ENCODE peak calls at places on chromosomes 5 and 9, in nine cellular contexts. X is astrocyte, A is astrocyte of the spinal cord, I is nephron progenitor cell, M is GM12865, J is tibial artery, R is neural crest cell, W is AG10803, G is tibial nerve. B is an unnamed sample.
A peak's percentile ranks its signal among the peaks of the same experiment; 100 is the strongest.

GRCh38 chr9:131019387-131020239 is 10.6 kb downstream of the LAMC3 start:
- DNase-seq in X (no peak), A (no peak), I (no peak), M (no peak), J (no peak), R (no peak), W (peak; percentile 79), G (no peak), B (no peak)

GRCh38 chr9:98326402-98327248 is 71.2 kb upstream of the TBC1D2 start:
- DNase-seq in X (peak; percentile 66), A (peak; percentile 41), I (no peak), M (peak; percentile 15), J (no peak), R (no peak), W (peak; percentile 77), G (no peak), B (no peak)

GRCh38 chr9:107734231-107735014 is 244.9 kb upstream of the KLF4 start:
- DNase-seq in X (peak; percentile 89), A (peak; percentile 50), I (no peak), M (no peak), J (peak; percentile 71), R (no peak), W (peak; percentile 96), G (no peak), B (no peak)

GRCh38 chr9:130834371-130835311 is at the start of gene ABL1:
- DNase-seq in X (peak; percentile 84), A (peak; percentile 85), I (peak; percentile 73), M (peak; percentile 92), J (peak; percentile 85), R (peak; percentile 56), W (peak; percentile 83), G (peak; percentile 57), B (peak; percentile 89)

GRCh38 chr5:112479418-112479817 is 60.3 kb upstream of the EPB41L4A start:
- DNase-seq in X (peak; percentile 54), A (peak; percentile 45), I (no peak), M (peak; percentile 26), J (no peak), R (no peak), W (peak; percentile 35), G (no peak), B (no peak)

GRCh38 chr5:177346820-177347219 is 4.6 kb downstream of the LMAN2 start:
- DNase-seq in X (no peak), A (no peak), I (no peak), M (no peak), J (no peak), R (no peak), W (no peak), G (no peak), B (no peak)

GRCh38 chr5:119678351-119679028 is 49.1 kb downstream of the FAM170A start:
- DNase-seq in X (no peak), A (no peak), I (no peak), M (no peak), J (no peak), R (no peak), W (no peak), G (no peak), B (no peak)

GRCh38 chr5:6713274-6714181 is at the start of gene TENT4A:
- DNase-seq in X (peak; percentile 84), A (no peak), I (peak; percentile 47), M (no peak), J (peak; percentile 76), R (no peak), W (peak; percentile 27), G (no peak), B (peak; percentile 99)

GRCh38 chr9:132697230-132697629 is 27.0 kb downstream of the GTF3C4 start:
- DNase-seq in X (no peak), A (no peak), I (no peak), M (no peak), J (no peak), R (no peak), W (no peak), G (no peak), B (no peak)

GRCh38 chr5:124806026-124806856 is 59.8 kb upstream of the ZNF608 start:
- DNase-seq in X (peak; percentile 76), A (peak; percentile 92), I (peak; percentile 31), M (no peak), J (no peak), R (peak; percentile 45), W (peak; percentile 25), G (peak; percentile 63), B (no peak)

GRCh38 chr5:122252319-122252718 is 59.7 kb upstream of the SNCAIP start:
- DNase-seq in X (no peak), A (no peak), I (no peak), M (no peak), J (no peak), R (no peak), W (no peak), G (no peak), B (no peak)

GRCh38 chr9:100294341-100294740 is 58.4 kb downstream of the TEX10 start:
- DNase-seq in X (peak; percentile 58), A (peak; percentile 41), I (no peak), M (no peak), J (no peak), R (no peak), W (no peak), G (no peak), B (no peak)

GRCh38 chr9:116494815-116495634 is 192.1 kb upstream of the TRIM32 start:
- DNase-seq in X (no peak), A (no peak), I (peak; percentile 36), M (peak; percentile 48), J (no peak), R (no peak), W (no peak), G (no peak), B (no peak)

DNA sequence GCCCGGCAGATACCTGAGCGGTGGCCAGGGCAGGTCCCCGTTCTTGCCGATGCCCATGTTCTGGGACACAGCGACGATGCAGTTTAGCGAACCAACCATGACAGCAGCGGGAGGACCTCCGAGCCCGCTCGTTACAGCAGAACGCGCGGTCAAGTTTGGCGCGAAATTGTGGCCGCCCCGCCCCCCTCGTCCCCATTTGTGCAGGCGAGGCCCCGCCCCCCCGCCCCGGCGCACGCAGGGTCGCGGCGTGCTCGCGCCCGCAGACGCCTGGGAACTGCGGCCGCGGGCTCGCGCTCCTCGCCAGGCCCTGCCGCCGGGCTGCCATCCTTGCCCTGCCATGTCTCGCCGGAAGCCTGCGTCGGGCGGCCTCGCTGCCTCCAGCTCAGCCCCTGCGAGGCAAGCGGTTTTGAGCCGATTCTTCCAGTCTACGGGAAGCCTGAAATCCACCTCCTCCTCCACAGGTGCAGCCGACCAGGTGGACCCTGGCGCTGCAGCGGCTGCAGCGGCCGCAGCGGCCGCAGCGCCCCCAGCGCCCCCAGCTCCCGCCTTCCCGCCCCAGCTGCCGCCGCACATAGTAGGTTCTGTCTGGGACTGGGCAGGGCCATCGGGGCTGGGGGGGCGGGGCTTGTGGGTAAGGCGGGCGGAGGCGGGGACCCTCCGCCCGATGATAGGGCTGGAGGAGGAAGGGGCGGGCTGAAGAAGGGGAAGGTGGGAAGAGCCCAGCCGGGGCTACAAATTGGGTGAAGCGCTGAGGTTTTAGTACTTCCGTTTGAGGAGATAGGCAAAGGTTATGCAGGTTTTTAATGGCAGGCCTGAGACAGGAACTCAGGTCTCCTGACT is at the start of the genes DHFR and MSH3:
- DNase-seq in X (peak; percentile 72), A (peak; percentile 90), I (peak; percentile 93), M (peak; percentile 98), J (peak; percentile 91), R (peak; percentile 84), W (peak; percentile 87), G (peak; percentile 78), B (peak; percentile 95)
- TF ChIP-seq CTCF in X (no peak), A (no peak), I (no peak), M (peak; percentile 24), J (peak; percentile 16), R (peak; percentile 25), W (no peak), G (peak; percentile 36), B (no peak)

DNA sequence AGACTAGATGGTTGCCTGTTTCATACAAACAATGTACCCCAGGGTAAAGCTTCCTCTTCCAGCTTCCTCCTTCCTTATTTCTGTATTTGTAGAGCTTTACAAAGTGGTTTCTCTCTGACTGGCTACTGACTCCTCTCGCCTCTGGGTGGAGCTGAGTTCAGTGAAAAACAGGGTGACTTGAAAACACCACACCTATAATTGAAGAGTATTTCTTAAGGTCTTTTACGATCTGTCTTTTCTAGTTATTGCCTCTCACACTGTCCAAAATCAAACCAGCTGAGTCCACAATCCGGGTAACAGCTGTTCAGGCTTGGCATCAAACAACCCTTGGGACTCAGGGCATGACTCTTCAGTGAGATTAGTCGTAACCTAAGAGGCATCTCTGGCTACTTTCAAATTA is 200.4 kb downstream of the ARRDC3 start:
- DNase-seq in X (no peak), A (no peak), I (no peak), M (peak; percentile 48), J (no peak), R (no peak), W (peak; percentile 85), G (peak; percentile 30), B (no peak)
- TF ChIP-seq CTCF in X (no peak), A (peak; percentile 16), I (no peak), M (no peak), J (no peak), R (no peak), W (peak; percentile 55), G (no peak), B (no peak)

GRCh38 chr9:136409557-136410455 is 608 bp downstream of the ENTR1 start:
- DNase-seq in X (peak; percentile 20), A (no peak), I (peak; percentile 36), M (peak; percentile 56), J (no peak), R (no peak), W (peak; percentile 31), G (no peak), B (peak; percentile 67)
- TF ChIP-seq CTCF in X (no peak), A (no peak), I (no peak), M (no peak), J (no peak), R (no peak), W (peak; percentile 0), G (no peak), B (no peak)

GRCh38 chr5:127844631-127845030 is 141.4 kb downstream of the CCDC192 start:
- DNase-seq in X (no peak), A (peak; percentile 28), I (no peak), M (no peak), J (no peak), R (no peak), W (no peak), G (no peak), B (no peak)
- TF ChIP-seq CTCF in X (no peak), A (no peak), I (no peak), M (no peak), J (no peak), R (no peak), W (no peak), G (no peak), B (no peak)

DNA sequence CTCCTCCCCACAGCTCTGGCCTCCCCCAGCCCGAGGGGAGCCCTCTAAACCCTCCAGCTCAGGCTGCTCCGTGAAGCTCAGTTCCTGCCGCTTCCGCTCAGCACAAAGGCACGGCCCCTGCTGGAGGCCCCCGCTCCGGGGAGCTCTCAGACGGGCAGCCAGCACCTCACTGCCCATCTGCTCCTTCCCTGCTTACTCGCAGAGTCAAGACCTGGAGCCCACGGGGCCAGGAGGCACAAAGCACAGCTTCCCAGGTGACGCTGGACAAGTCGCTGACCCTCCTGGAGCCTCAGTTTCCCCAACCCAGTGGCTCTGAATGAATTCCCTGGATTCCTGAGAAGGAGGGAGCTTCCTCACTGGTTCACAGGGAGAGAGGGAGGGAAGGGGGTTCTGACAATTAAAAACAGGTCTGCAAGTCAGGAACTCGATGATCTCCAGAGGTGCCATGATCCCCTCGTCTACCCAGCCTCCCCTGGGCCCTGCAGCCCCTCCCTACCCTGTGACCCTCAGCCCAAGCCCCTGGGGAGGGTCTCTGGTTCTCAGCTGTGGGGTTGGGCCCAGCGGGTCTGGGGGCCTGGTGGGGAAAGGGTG is 36.2 kb downstream of the VAV2 start:
- DNase-seq in X (peak; percentile 20), A (peak; percentile 36), I (peak; percentile 60), M (peak; percentile 86), J (no peak), R (peak; percentile 52), W (peak; percentile 22), G (no peak), B (peak; percentile 84)
- TF ChIP-seq CTCF in X (no peak), A (peak; percentile 25), I (no peak), M (peak; percentile 11), J (no peak), R (peak; percentile 24), W (peak; percentile 7), G (no peak), B (peak; percentile 15)